ENCODE peak calls at places on chromosomes 6 and 20, in six cellular contexts. G is RCC 7860, R is activated T-cell treated with anti-CD3 and anti-CD28 coated beads for 1 hour, F is foreskin fibroblast, W is AG04450, U is A549. O is an unnamed sample.

GRCh38 chr20:16732506-16733152 is 2.8 kb downstream of the SNRPB2 start:
- DNase-seq in F (no peak), G (no peak), U (no peak), W (no peak), R (no peak), O (no peak)

GRCh38 chr20:33675127-33675954 is 1.1 kb upstream of the NECAB3 start:
- DNase-seq in R (no peak), W (no peak), G (no peak), F (no peak), U (no peak), O (no peak)

GRCh38 chr20:45368221-45368980 is 5.4 kb downstream of the SYS1 start:
- DNase-seq in W (no peak), F (no peak), R (no peak), G (no peak), U (no peak), O (no peak)

GRCh38 chr6:98957440-98957839 is 9.7 kb upstream of the FBXL4 start:
- DNase-seq in U (no peak), F (peak), R (no peak), W (peak), G (no peak), O (peak)

GRCh38 chr20:31894980-31895675 is 24.7 kb downstream of the TTLL9 start:
- DNase-seq in G (peak), W (no peak), R (no peak), F (peak), U (peak), O (peak)

GRCh38 chr6:82015043-82015442 is 232.5 kb downstream of the IBTK start:
- DNase-seq in W (no peak), F (peak), U (no peak), G (peak), R (no peak), O (no peak)

GRCh38 chr6:21479140-21479539 is 114.4 kb upstream of the SOX4 start:
- DNase-seq in G (no peak), W (no peak), R (no peak), U (no peak), F (peak), O (peak)

GRCh38 chr20:41510847-41511453 is 107.2 kb downstream of the CHD6 start:
- DNase-seq in F (no peak), W (no peak), U (no peak), R (no peak), G (no peak), O (no peak)

GRCh38 chr6:154450498-154450897 is 60.0 kb downstream of the CNKSR3 start:
- DNase-seq in G (no peak), W (no peak), R (no peak), U (no peak), F (no peak), O (no peak)

GRCh38 chr6:132751828-132752227 is 5.9 kb downstream of the VNN2 start:
- DNase-seq in G (no peak), R (no peak), W (no peak), U (no peak), F (no peak), O (no peak)

GRCh38 chr6:15500901-15501805 is 161.7 kb downstream of the DTNBP1 start:
- DNase-seq in F (no peak), W (no peak), R (no peak), U (no peak), G (no peak), O (no peak)

GRCh38 chr6:38493929-38494547 is 145.7 kb downstream of the BTBD9 start:
- DNase-seq in F (peak), W (peak), R (peak), G (peak), U (peak), O (peak)

GRCh38 chr6:156791261-156791850 is 14.2 kb downstream of the ARID1B start:
- DNase-seq in F (peak), W (no peak), G (no peak), U (no peak), R (no peak), O (peak)

GRCh38 chr6:33607784-33608161 is 13.3 kb upstream of the ITPR3 start:
- DNase-seq in W (no peak), G (no peak), R (no peak), U (peak), F (peak), O (no peak)

GRCh38 chr20:10857362-10858070 is 183.7 kb upstream of the JAG1 start:
- DNase-seq in F (peak), U (peak), R (no peak), G (peak), W (no peak), O (no peak)

GRCh38 chr6:85062884-85063283 is 298.5 kb upstream of the TBX18 start:
- DNase-seq in R (no peak), F (no peak), G (no peak), W (no peak), U (no peak), O (no peak)